ENCODE peak calls at places on chromosomes 11 and 22, in ten cellular contexts. One of them, this sample, is unnamed. For H3K36me3, the result is how much of the 10 kb centered on the place peaks cover.

GRCh38 chr11:132910016-132910760 is 622.1 kb downstream of the OPCML start:
- DNase-seq in right atrium auricular region: no peak
- DNase-seq in cardiac muscle cell: no peak
- DNase-seq in left lung: no peak
- DNase-seq in body of pancreas: no peak
- DNase-seq in testis: no peak
- DNase-seq in Peyer's patch: no peak
- DNase-seq in OCI-LY7: no peak
- DNase-seq in brain microvascular endothelial cell: no peak
- DNase-seq in effector memory CD4-positive, alpha-beta T cell: no peak
- DNase-seq in this sample: no peak

GRCh38 chr11:10770626-10771254 is 19.7 kb downstream of the CTR9 start:
- DNase-seq in OCI-LY7: peak
- DNase-seq in body of pancreas: peak
- DNase-seq in left lung: no peak
- DNase-seq in effector memory CD4-positive, alpha-beta T cell: no peak
- DNase-seq in Peyer's patch: peak
- DNase-seq in brain microvascular endothelial cell: peak
- DNase-seq in cardiac muscle cell: peak
- DNase-seq in right atrium auricular region: no peak
- DNase-seq in testis: peak
- DNase-seq in this sample: peak

GRCh38 chr22:45284705-45285305 is at the start of gene UPK3A:
- DNase-seq in Peyer's patch: peak
- DNase-seq in effector memory CD4-positive, alpha-beta T cell: peak
- DNase-seq in right atrium auricular region: no peak
- DNase-seq in testis: peak
- DNase-seq in OCI-LY7: no peak
- DNase-seq in left lung: peak
- DNase-seq in brain microvascular endothelial cell: no peak
- DNase-seq in cardiac muscle cell: peak
- DNase-seq in body of pancreas: peak
- DNase-seq in this sample: no peak

GRCh38 chr11:70643642-70644041 is 245.3 kb downstream of the CTTN start:
- DNase-seq in left lung: no peak
- DNase-seq in cardiac muscle cell: no peak
- DNase-seq in Peyer's patch: no peak
- DNase-seq in body of pancreas: no peak
- DNase-seq in OCI-LY7: peak
- DNase-seq in right atrium auricular region: no peak
- DNase-seq in effector memory CD4-positive, alpha-beta T cell: no peak
- DNase-seq in testis: no peak
- DNase-seq in brain microvascular endothelial cell: no peak
- DNase-seq in this sample: no peak

GRCh38 chr22:23803001-23803819 is 16.4 kb downstream of the SMARCB1 start:
- DNase-seq in OCI-LY7: peak
- DNase-seq in right atrium auricular region: no peak
- DNase-seq in Peyer's patch: peak
- DNase-seq in body of pancreas: no peak
- DNase-seq in brain microvascular endothelial cell: no peak
- DNase-seq in testis: no peak
- DNase-seq in effector memory CD4-positive, alpha-beta T cell: no peak
- DNase-seq in cardiac muscle cell: no peak
- DNase-seq in left lung: no peak
- DNase-seq in this sample: no peak

GRCh38 chr11:65539401-65540289 is 14.8 kb downstream of the SCYL1 start:
- DNase-seq in Peyer's patch: peak
- DNase-seq in brain microvascular endothelial cell: no peak
- DNase-seq in right atrium auricular region: no peak
- DNase-seq in effector memory CD4-positive, alpha-beta T cell: no peak
- DNase-seq in OCI-LY7: peak
- DNase-seq in left lung: peak
- DNase-seq in testis: no peak
- DNase-seq in cardiac muscle cell: no peak
- DNase-seq in body of pancreas: peak
- DNase-seq in this sample: no peak

GRCh38 chr22:37746366-37747089 is 49.7 kb downstream of the TRIOBP start:
- DNase-seq in OCI-LY7: peak
- DNase-seq in effector memory CD4-positive, alpha-beta T cell: no peak
- DNase-seq in testis: no peak
- DNase-seq in brain microvascular endothelial cell: no peak
- DNase-seq in right atrium auricular region: no peak
- DNase-seq in left lung: no peak
- DNase-seq in Peyer's patch: no peak
- DNase-seq in cardiac muscle cell: peak
- DNase-seq in body of pancreas: peak
- DNase-seq in this sample: peak

GRCh38 chr11:58927393-58928081 is 11.8 kb upstream of the GLYATL1 start:
- DNase-seq in testis: peak
- DNase-seq in left lung: no peak
- DNase-seq in Peyer's patch: no peak
- DNase-seq in body of pancreas: peak
- DNase-seq in right atrium auricular region: no peak
- DNase-seq in OCI-LY7: peak
- DNase-seq in cardiac muscle cell: peak
- DNase-seq in effector memory CD4-positive, alpha-beta T cell: no peak
- DNase-seq in brain microvascular endothelial cell: no peak
- DNase-seq in this sample: no peak

GRCh38 chr11:44505591-44506054 is 59.8 kb upstream of the CD82 start:
- DNase-seq in effector memory CD4-positive, alpha-beta T cell: no peak
- DNase-seq in testis: peak
- DNase-seq in right atrium auricular region: no peak
- DNase-seq in cardiac muscle cell: no peak
- DNase-seq in Peyer's patch: no peak
- DNase-seq in OCI-LY7: no peak
- DNase-seq in left lung: no peak
- DNase-seq in body of pancreas: no peak
- DNase-seq in brain microvascular endothelial cell: peak
- DNase-seq in this sample: peak

GRCh38 chr11:10778217-10778970 is 27.3 kb downstream of the CTR9 start:
- DNase-seq in cardiac muscle cell: no peak
- DNase-seq in left lung: peak
- DNase-seq in effector memory CD4-positive, alpha-beta T cell: no peak
- DNase-seq in brain microvascular endothelial cell: peak
- DNase-seq in Peyer's patch: no peak
- DNase-seq in body of pancreas: peak
- DNase-seq in right atrium auricular region: peak
- DNase-seq in testis: no peak
- DNase-seq in OCI-LY7: no peak
- DNase-seq in this sample: no peak

GRCh38 chr22:49642331-49642730 is 185.3 kb downstream of the BRD1 start:
- DNase-seq in body of pancreas: peak
- DNase-seq in Peyer's patch: no peak
- DNase-seq in OCI-LY7: no peak
- DNase-seq in cardiac muscle cell: no peak
- DNase-seq in left lung: no peak
- DNase-seq in testis: no peak
- DNase-seq in brain microvascular endothelial cell: no peak
- DNase-seq in right atrium auricular region: no peak
- DNase-seq in effector memory CD4-positive, alpha-beta T cell: no peak
- DNase-seq in this sample: peak

GRCh38 chr11:119483881-119484371 is 61.0 kb upstream of the THY1 start:
- DNase-seq in body of pancreas: peak
- DNase-seq in left lung: peak
- DNase-seq in testis: no peak
- DNase-seq in Peyer's patch: no peak
- DNase-seq in right atrium auricular region: no peak
- DNase-seq in effector memory CD4-positive, alpha-beta T cell: no peak
- DNase-seq in OCI-LY7: no peak
- DNase-seq in cardiac muscle cell: no peak
- DNase-seq in brain microvascular endothelial cell: no peak
- DNase-seq in this sample: no peak

GRCh38 chr11:26618441-26618840 is 46.4 kb upstream of the MUC15 start:
- DNase-seq in testis: no peak
- DNase-seq in Peyer's patch: no peak
- DNase-seq in brain microvascular endothelial cell: no peak
- DNase-seq in right atrium auricular region: no peak
- DNase-seq in effector memory CD4-positive, alpha-beta T cell: no peak
- DNase-seq in cardiac muscle cell: no peak
- DNase-seq in left lung: no peak
- DNase-seq in body of pancreas: no peak
- DNase-seq in OCI-LY7: no peak
- DNase-seq in this sample: no peak

GRCh38 chr22:25143161-25144076 is 56.2 kb upstream of the CRYBB3 start:
- DNase-seq in brain microvascular endothelial cell: no peak
- DNase-seq in right atrium auricular region: no peak
- DNase-seq in left lung: no peak
- DNase-seq in body of pancreas: no peak
- DNase-seq in effector memory CD4-positive, alpha-beta T cell: no peak
- DNase-seq in Peyer's patch: no peak
- DNase-seq in testis: no peak
- DNase-seq in cardiac muscle cell: no peak
- DNase-seq in OCI-LY7: no peak
- DNase-seq in this sample: no peak

GRCh38 chr11:69293819-69294505 is at the start of gene MYEOV:
- DNase-seq in brain microvascular endothelial cell: no peak
- DNase-seq in Peyer's patch: peak
- DNase-seq in testis: no peak
- DNase-seq in OCI-LY7: peak
- DNase-seq in cardiac muscle cell: no peak
- DNase-seq in left lung: no peak
- DNase-seq in body of pancreas: no peak
- DNase-seq in right atrium auricular region: no peak
- DNase-seq in effector memory CD4-positive, alpha-beta T cell: peak
- DNase-seq in this sample: peak

GRCh38 chr22:39932166-39932565 is 28.0 kb upstream of the TMA7B start:
- DNase-seq in Peyer's patch: no peak
- DNase-seq in OCI-LY7: no peak
- DNase-seq in left lung: no peak
- DNase-seq in body of pancreas: no peak
- DNase-seq in brain microvascular endothelial cell: no peak
- DNase-seq in testis: no peak
- DNase-seq in effector memory CD4-positive, alpha-beta T cell: no peak
- DNase-seq in cardiac muscle cell: no peak
- DNase-seq in right atrium auricular region: no peak
- DNase-seq in this sample: no peak

GRCh38 chr11:61331636-61332035 is 1.3 kb downstream of the DDB1 start:
- DNase-seq in effector memory CD4-positive, alpha-beta T cell: no peak
- DNase-seq in right atrium auricular region: no peak
- DNase-seq in body of pancreas: no peak
- DNase-seq in brain microvascular endothelial cell: no peak
- DNase-seq in testis: no peak
- DNase-seq in cardiac muscle cell: no peak
- DNase-seq in left lung: peak
- DNase-seq in OCI-LY7: no peak
- DNase-seq in Peyer's patch: no peak
- DNase-seq in this sample: no peak

GRCh38 chr11:102522332-102523207 is 8.0 kb downstream of the MMP7 start:
- DNase-seq in effector memory CD4-positive, alpha-beta T cell: no peak
- DNase-seq in left lung: no peak
- DNase-seq in Peyer's patch: no peak
- DNase-seq in testis: no peak
- DNase-seq in OCI-LY7: no peak
- DNase-seq in brain microvascular endothelial cell: no peak
- DNase-seq in body of pancreas: no peak
- DNase-seq in right atrium auricular region: no peak
- DNase-seq in cardiac muscle cell: no peak
- DNase-seq in this sample: no peak
- H3K36me3 ChIP-seq in effector memory CD4-positive, alpha-beta T cell: under half
- H3K36me3 ChIP-seq in left lung: under half
- H3K36me3 ChIP-seq in Peyer's patch: under half
- H3K36me3 ChIP-seq in testis: under half
- H3K36me3 ChIP-seq in OCI-LY7: under half
- H3K36me3 ChIP-seq in brain microvascular endothelial cell: under half
- H3K36me3 ChIP-seq in body of pancreas: under half
- H3K36me3 ChIP-seq in right atrium auricular region: under half
- H3K36me3 ChIP-seq in cardiac muscle cell: under half
- H3K36me3 ChIP-seq in this sample: under half

GRCh38 chr11:13717331-13717730 is 48.9 kb downstream of the FAR1 start:
- DNase-seq in brain microvascular endothelial cell: peak
- DNase-seq in effector memory CD4-positive, alpha-beta T cell: no peak
- DNase-seq in testis: no peak
- DNase-seq in left lung: no peak
- DNase-seq in OCI-LY7: no peak
- DNase-seq in Peyer's patch: no peak
- DNase-seq in cardiac muscle cell: no peak
- DNase-seq in body of pancreas: no peak
- DNase-seq in right atrium auricular region: no peak
- DNase-seq in this sample: peak
- H3K36me3 ChIP-seq in brain microvascular endothelial cell: under half
- H3K36me3 ChIP-seq in effector memory CD4-positive, alpha-beta T cell: under half
- H3K36me3 ChIP-seq in testis: under half
- H3K36me3 ChIP-seq in left lung: half or more
- H3K36me3 ChIP-seq in OCI-LY7: half or more
- H3K36me3 ChIP-seq in Peyer's patch: under half
- H3K36me3 ChIP-seq in cardiac muscle cell: under half
- H3K36me3 ChIP-seq in body of pancreas: under half
- H3K36me3 ChIP-seq in right atrium auricular region: under half
- H3K36me3 ChIP-seq in this sample: under half

DNA sequence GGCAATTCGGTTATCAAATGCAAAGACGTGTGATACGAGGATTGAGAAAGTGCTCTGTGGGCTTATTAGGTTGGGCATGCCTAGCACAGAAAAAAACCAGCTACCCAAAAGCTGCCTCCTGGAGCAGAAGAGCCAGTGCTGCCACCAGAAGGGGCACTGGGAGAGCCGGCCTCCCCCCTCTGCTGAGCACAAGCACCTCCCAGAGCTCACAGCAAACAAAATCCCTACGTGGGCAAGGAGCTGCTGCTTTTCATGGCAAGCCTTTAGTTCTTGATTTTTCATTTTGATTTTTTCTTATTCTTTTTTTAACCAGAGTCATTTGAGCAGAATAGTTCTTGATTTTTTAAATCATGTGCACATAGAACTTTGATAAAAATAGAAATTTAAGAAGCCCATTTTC is 12.8 kb downstream of the RPUSD4 start:
- DNase-seq in left lung: no peak
- DNase-seq in effector memory CD4-positive, alpha-beta T cell: no peak
- DNase-seq in brain microvascular endothelial cell: no peak
- DNase-seq in OCI-LY7: no peak
- DNase-seq in body of pancreas: no peak
- DNase-seq in testis: no peak
- DNase-seq in Peyer's patch: no peak
- DNase-seq in right atrium auricular region: no peak
- DNase-seq in cardiac muscle cell: no peak
- DNase-seq in this sample: no peak
- H3K36me3 ChIP-seq in left lung: half or more
- H3K36me3 ChIP-seq in effector memory CD4-positive, alpha-beta T cell: half or more
- H3K36me3 ChIP-seq in brain microvascular endothelial cell: under half
- H3K36me3 ChIP-seq in OCI-LY7: half or more
- H3K36me3 ChIP-seq in body of pancreas: under half
- H3K36me3 ChIP-seq in testis: under half
- H3K36me3 ChIP-seq in Peyer's patch: under half
- H3K36me3 ChIP-seq in right atrium auricular region: half or more
- H3K36me3 ChIP-seq in cardiac muscle cell: under half
- H3K36me3 ChIP-seq in this sample: half or more

DNA sequence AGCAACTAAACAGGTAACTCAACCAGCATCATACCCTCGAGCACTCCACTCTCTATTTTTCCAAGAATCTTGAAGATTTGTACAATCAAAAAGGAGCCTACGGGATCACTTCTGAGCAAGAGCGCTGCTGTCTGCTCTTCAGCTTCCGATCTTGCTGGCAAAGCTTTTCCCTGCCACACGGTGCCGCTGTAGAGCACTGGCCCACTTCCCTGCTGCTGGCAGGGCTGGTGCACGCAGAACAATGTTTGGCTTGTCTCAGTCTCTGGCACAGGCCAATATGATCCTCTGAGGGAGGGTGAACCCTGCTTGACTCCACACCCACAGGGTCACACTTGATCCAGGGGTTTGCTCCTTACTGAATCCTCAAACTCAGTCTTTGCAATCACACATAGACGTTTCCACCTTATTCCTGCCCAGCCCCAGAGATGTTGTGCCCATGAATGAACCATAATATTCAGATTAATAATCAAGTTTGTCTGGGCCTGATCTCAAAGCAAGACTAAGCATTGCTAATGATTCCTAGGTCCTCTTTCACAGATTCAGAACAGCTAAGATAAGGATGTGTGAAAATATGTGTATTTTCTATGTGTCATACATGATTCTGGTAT is 536.6 kb downstream of the SOX6 start:
- DNase-seq in cardiac muscle cell: peak
- DNase-seq in effector memory CD4-positive, alpha-beta T cell: no peak
- DNase-seq in OCI-LY7: peak
- DNase-seq in left lung: peak
- DNase-seq in testis: peak
- DNase-seq in right atrium auricular region: peak
- DNase-seq in body of pancreas: peak
- DNase-seq in Peyer's patch: no peak
- DNase-seq in brain microvascular endothelial cell: peak
- DNase-seq in this sample: peak
- H3K36me3 ChIP-seq in cardiac muscle cell: under half
- H3K36me3 ChIP-seq in effector memory CD4-positive, alpha-beta T cell: under half
- H3K36me3 ChIP-seq in OCI-LY7: under half
- H3K36me3 ChIP-seq in left lung: under half
- H3K36me3 ChIP-seq in testis: under half
- H3K36me3 ChIP-seq in right atrium auricular region: under half
- H3K36me3 ChIP-seq in body of pancreas: under half
- H3K36me3 ChIP-seq in Peyer's patch: under half
- H3K36me3 ChIP-seq in brain microvascular endothelial cell: under half
- H3K36me3 ChIP-seq in this sample: under half

This sample was measured in MG63.